ENCODE peak calls at places on chromosomes 1 and 21, in ten cellular contexts. M is GM12865, K is IMR-90, N is AG09309, T is GM23338, U is cardiac fibroblast, Q is NB4, E is tibial artery, I is fibroblast of mammary gland, B is progenitor cell of endocrine pancreas. A is an unnamed sample.

GRCh38 chr21:36551326-36551725 is 71.4 kb upstream of the CLDN14 start:
- DNase-seq in M (no peak), K (no peak), N (no peak), T (no peak), U (no peak), Q (no peak), E (no peak), I (no peak), B (no peak), A (no peak)

GRCh38 chr1:65165269-65166002 is 17.4 kb downstream of the AK4 start:
- DNase-seq in M (peak; percentile 66), K (no peak), N (no peak), T (peak; percentile 50), U (no peak), Q (peak; percentile 73), E (no peak), I (no peak), B (no peak), A (no peak)

GRCh38 chr1:212727386-212728181 is 27.9 kb upstream of the BATF3 start:
- DNase-seq in M (no peak), K (peak; percentile 54), N (peak; percentile 65), T (no peak), U (peak; percentile 77), Q (peak; percentile 20), E (no peak), I (peak; percentile 65), B (no peak), A (no peak)

GRCh38 chr1:18947570-18947969 is 8.9 kb downstream of the IFFO2 start:
- DNase-seq in M (no peak), K (no peak), N (no peak), T (no peak), U (no peak), Q (no peak), E (no peak), I (no peak), B (no peak), A (no peak)

GRCh38 chr1:209414803-209415329 is 168.6 kb upstream of the CAMK1G start:
- DNase-seq in M (no peak), K (no peak), N (no peak), T (peak; percentile 21), U (no peak), Q (no peak), E (no peak), I (no peak), B (no peak), A (no peak)

GRCh38 chr1:156693858-156694562 is 11.4 kb downstream of the CRABP2 start:
- DNase-seq in M (no peak), K (no peak), N (no peak), T (peak; percentile 66), U (no peak), Q (no peak), E (no peak), I (no peak), B (no peak), A (peak; percentile 41)

GRCh38 chr1:30478288-30478687 is 245.1 kb downstream of the MATN1 start:
- DNase-seq in M (no peak), K (no peak), N (no peak), T (no peak), U (no peak), Q (no peak), E (no peak), I (no peak), B (no peak), A (no peak)

GRCh38 chr1:60171793-60172192 is 98.2 kb upstream of the C1orf87 start:
- DNase-seq in M (no peak), K (peak; percentile 53), N (peak; percentile 61), T (no peak), U (peak; percentile 86), Q (no peak), E (no peak), I (peak; percentile 85), B (no peak), A (no peak)

GRCh38 chr1:50603274-50604271 is 180.3 kb upstream of the DMRTA2 start:
- DNase-seq in M (peak; percentile 42), K (peak; percentile 69), N (peak; percentile 21), T (no peak), U (peak; percentile 61), Q (peak; percentile 52), E (no peak), I (peak; percentile 59), B (no peak), A (no peak)

GRCh38 chr1:50604580-50604979 is 181.3 kb upstream of the DMRTA2 start:
- DNase-seq in M (no peak), K (no peak), N (no peak), T (peak; percentile 20), U (no peak), Q (no peak), E (no peak), I (no peak), B (no peak), A (no peak)

GRCh38 chr1:50609508-50609907 is 186.3 kb upstream of the DMRTA2 start:
- DNase-seq in M (no peak), K (no peak), N (no peak), T (no peak), U (no peak), Q (no peak), E (no peak), I (no peak), B (no peak), A (no peak)

GRCh38 chr1:50610563-50610962 is 187.3 kb upstream of the DMRTA2 start:
- DNase-seq in M (peak; percentile 48), K (no peak), N (no peak), T (peak; percentile 51), U (no peak), Q (no peak), E (no peak), I (no peak), B (no peak), A (no peak)

GRCh38 chr1:50605186-50605875 is 182.1 kb upstream of the DMRTA2 start:
- DNase-seq in M (peak; percentile 39), K (peak; percentile 57), N (peak; percentile 17), T (peak; percentile 69), U (peak; percentile 59), Q (peak; percentile 61), E (no peak), I (peak; percentile 48), B (no peak), A (no peak)
- TF ChIP-seq CTCF in M (peak; percentile 33), K (peak; percentile 69), N (peak; percentile 64), T (peak; percentile 84), U (peak; percentile 63), Q (peak; percentile 36), E (no peak), I (peak; percentile 59), B (peak; percentile 60), A (peak; percentile 27)

GRCh38 chr1:29248409-29248808 is 12.1 kb downstream of the PTPRU start:
- DNase-seq in M (no peak), K (no peak), N (no peak), T (no peak), U (no peak), Q (no peak), E (no peak), I (no peak), B (no peak), A (no peak)

GRCh38 chr1:29247044-29247443 is 10.7 kb downstream of the PTPRU start:
- DNase-seq in M (no peak), K (no peak), N (no peak), T (no peak), U (no peak), Q (no peak), E (no peak), I (no peak), B (no peak), A (no peak)

GRCh38 chr1:29245876-29246275 is 9.6 kb downstream of the PTPRU start:
- DNase-seq in M (no peak), K (peak; percentile 53), N (no peak), T (no peak), U (peak; percentile 49), Q (no peak), E (no peak), I (peak; percentile 40), B (no peak), A (no peak)

GRCh38 chr1:29249170-29249691 is 12.9 kb downstream of the PTPRU start:
- DNase-seq in M (no peak), K (peak; percentile 40), N (no peak), T (peak; percentile 97), U (no peak), Q (peak; percentile 60), E (no peak), I (no peak), B (no peak), A (peak; percentile 43)

DNA sequence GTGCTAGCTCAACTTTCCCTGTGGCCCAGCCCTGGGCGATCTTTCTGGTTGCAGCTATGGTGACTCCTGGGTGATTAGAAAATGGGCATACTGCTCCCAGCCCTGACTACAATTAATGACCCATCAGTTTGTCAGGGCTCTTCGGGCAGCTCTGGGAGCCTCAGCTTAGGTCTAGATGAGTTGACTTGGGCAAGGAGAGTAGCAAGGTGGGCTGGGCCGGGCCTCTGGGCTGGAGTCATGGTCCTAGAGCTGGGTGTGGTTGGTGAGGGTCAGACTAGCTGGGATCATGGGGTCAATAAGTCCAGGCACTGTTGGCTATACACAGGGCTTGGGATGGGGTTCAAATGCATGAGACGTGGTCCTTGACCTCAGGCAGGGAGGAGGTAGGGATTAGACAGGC is 11.6 kb downstream of the PTPRU start:
- DNase-seq in M (no peak), K (no peak), N (no peak), T (no peak), U (no peak), Q (no peak), E (no peak), I (no peak), B (no peak), A (no peak)
- TF ChIP-seq CTCF in M (no peak), K (no peak), N (no peak), T (no peak), U (no peak), Q (no peak), E (no peak), I (no peak), B (no peak), A (no peak)

GRCh38 chr21:29155118-29155932 is 24.9 kb downstream of the MAP3K7CL start:
- DNase-seq in M (no peak), K (peak; percentile 62), N (peak; percentile 81), T (peak; percentile 39), U (peak; percentile 64), Q (peak; percentile 18), E (peak; percentile 56), I (peak; percentile 78), B (no peak), A (peak; percentile 16)
- TF ChIP-seq CTCF in M (no peak), K (no peak), N (no peak), T (no peak), U (no peak), Q (no peak), E (peak; percentile 25), I (no peak), B (no peak), A (no peak)

DNA sequence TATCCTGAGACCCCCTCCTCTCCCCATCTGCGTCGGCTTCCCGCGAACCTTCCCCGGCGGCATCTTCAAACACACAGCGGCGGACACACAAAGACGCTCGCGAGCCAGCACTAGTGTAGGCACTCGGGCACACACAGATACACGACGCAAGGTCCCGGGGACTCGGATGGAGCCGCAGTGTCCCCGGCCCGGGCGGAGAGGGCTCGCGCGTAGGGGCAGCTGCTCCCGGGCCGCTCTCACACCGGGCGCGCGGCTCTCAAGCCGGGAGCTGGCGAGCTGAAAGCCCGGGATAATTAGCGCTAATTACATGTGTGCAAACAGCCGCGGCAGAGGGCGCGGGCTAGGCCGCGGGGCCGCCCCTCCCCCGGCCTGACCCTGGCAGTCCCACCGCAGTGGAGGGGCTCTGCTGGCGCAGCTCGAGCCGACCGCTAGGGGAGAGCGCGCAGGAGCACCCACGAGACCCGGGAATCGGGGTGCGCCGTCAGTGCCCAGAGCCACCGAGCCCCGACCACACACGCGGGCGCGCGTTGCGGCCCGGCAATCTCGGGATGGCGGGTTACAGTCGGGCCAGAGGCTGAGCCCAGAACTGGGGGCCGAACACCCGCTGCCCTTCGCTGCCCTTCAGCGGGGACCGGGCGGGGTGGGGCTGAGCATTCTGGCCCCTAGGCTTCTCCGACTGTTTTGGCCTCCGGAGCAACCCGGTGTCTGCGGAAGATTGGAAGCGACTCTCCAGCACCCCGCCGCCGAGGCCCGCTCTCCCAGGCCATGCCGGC is 271.6 kb downstream of the FOXD2 start:
- DNase-seq in M (no peak), K (no peak), N (no peak), T (peak; percentile 69), U (no peak), Q (peak; percentile 26), E (no peak), I (no peak), B (peak; percentile 57), A (peak; percentile 66)
- TF ChIP-seq CTCF in M (peak; percentile 5), K (no peak), N (peak; percentile 28), T (peak; percentile 42), U (peak; percentile 27), Q (no peak), E (peak; percentile 54), I (no peak), B (peak; percentile 66), A (peak; percentile 52)